ENCODE peak calls at places on chromosome 4, in six cellular contexts. W is CD8-positive, alpha-beta memory T cell; R is naive thymus-derived CD4-positive, alpha-beta T cell; L is HepG2; H is colonic mucosa; I is ascending aorta. J is an unnamed sample. For H3K4me1, the result is how much of the 10 kb centered on the place peaks cover.

GRCh38 chr4:38621004-38621684 is 42.9 kb upstream of the KLF3 start:
- DNase-seq in W (no peak), R (no peak), L (peak), H (peak), I (no peak), J (peak)

GRCh38 chr4:140427104-140427918 is at the start of gene CLGN:
- DNase-seq in W (peak), R (peak), L (peak), H (peak), I (no peak), J (peak)

GRCh38 chr4:13584481-13584880 is 40.2 kb upstream of the NKX3-2 start:
- DNase-seq in W (no peak), R (no peak), L (no peak), H (no peak), I (no peak), J (no peak)

GRCh38 chr4:19711871-19712270 is 539.8 kb upstream of the SLIT2 start:
- DNase-seq in W (no peak), R (no peak), L (no peak), H (no peak), I (no peak), J (no peak)

GRCh38 chr4:42371306-42372063 is 25.8 kb upstream of the SHISA3 start:
- DNase-seq in W (no peak), R (peak), L (peak), H (no peak), I (no peak), J (peak)

GRCh38 chr4:181745933-181746627 is 497.1 kb upstream of the TENM3 start:
- DNase-seq in W (no peak), R (no peak), L (no peak), H (no peak), I (no peak), J (no peak)

GRCh38 chr4:175273995-175274753 is 356.0 kb downstream of the ADAM29 start:
- DNase-seq in W (no peak), R (no peak), L (no peak), H (no peak), I (no peak), J (no peak)

GRCh38 chr4:53010320-53010719 is 148.2 kb downstream of the RASL11B start:
- DNase-seq in W (no peak), R (no peak), L (no peak), H (no peak), I (no peak), J (no peak)

GRCh38 chr4:178937130-178937529 is 1494.9 kb upstream of the AGA start:
- DNase-seq in W (no peak), R (no peak), L (no peak), H (no peak), I (no peak), J (no peak)

GRCh38 chr4:48752726-48753125 is 27.4 kb downstream of the FRYL start:
- DNase-seq in W (no peak), R (no peak), L (no peak), H (no peak), I (no peak), J (no peak)

DNA sequence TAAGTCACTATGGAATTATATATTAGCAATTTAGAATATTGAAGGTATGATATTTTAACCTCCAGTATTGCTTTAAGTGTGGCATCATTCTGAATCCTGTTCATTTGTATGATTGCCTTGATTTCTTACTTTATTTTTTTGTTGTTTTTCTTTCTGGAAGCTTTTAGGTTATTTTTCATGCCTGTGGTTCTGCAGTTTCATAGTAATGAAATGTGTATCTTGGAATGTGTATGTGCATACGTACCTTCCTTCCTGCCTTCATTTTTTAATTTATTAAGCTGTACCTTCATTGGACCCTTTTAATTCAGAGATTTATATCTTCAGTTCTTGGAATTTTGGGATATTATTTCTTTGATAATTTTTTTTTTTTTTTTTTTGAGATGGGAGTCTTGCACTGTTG is 22.1 kb downstream of the CPEB2 start:
- DNase-seq in W (no peak), R (no peak), L (no peak), H (no peak), I (no peak), J (no peak)
- H3K4me1 ChIP-seq in W (under half), R (under half), L (under half), H (under half), I (under half), J (under half)

GRCh38 chr4:158805628-158806471 is 37.0 kb downstream of the FNIP2 start:
- DNase-seq in W (no peak), R (no peak), L (no peak), H (no peak), I (no peak), J (no peak)
- H3K4me1 ChIP-seq in W (under half), R (under half), L (half or more), H (under half), I (under half), J (under half)

GRCh38 chr4:54017308-54017707 is 47.1 kb downstream of the CHIC2 start:
- DNase-seq in W (no peak), R (no peak), L (no peak), H (no peak), I (no peak), J (no peak)

GRCh38 chr4:54014761-54015160 is 49.6 kb downstream of the CHIC2 start:
- DNase-seq in W (no peak), R (no peak), L (no peak), H (no peak), I (no peak), J (no peak)

GRCh38 chr4:54015421-54016065 is 48.9 kb downstream of the CHIC2 start:
- DNase-seq in W (no peak), R (no peak), L (no peak), H (no peak), I (no peak), J (no peak)

GRCh38 chr4:54016504-54016903 is 47.9 kb downstream of the CHIC2 start:
- DNase-seq in W (no peak), R (no peak), L (no peak), H (no peak), I (no peak), J (no peak)

GRCh38 chr4:54017974-54018373 is 46.4 kb downstream of the CHIC2 start:
- DNase-seq in W (no peak), R (no peak), L (no peak), H (no peak), I (no peak), J (no peak)
- H3K4me1 ChIP-seq in W (under half), R (under half), L (under half), H (under half), I (under half), J (under half)

DNA sequence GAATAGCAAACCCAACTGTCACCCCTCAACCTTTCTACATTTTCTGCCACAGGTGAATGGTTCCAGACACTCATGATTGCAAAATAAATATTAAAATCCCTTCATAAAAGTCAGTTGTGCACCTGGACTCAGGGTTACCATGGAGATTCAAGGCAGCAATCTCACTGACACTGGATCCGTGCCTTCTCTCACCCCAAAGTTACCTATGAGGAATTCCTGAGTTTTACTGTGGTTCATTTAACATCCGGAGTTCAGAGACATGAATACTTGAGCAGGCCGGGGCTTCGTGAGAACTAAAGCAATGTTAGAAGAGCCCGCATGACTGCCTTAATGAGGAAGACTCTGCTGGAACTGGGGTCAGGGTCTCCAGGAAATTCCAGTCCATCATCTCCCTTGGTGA is 12.5 kb upstream of the CLNK start:
- DNase-seq in W (no peak), R (no peak), L (no peak), H (no peak), I (no peak), J (no peak)
- H3K4me1 ChIP-seq in W (under half), R (under half), L (under half), H (under half), I (under half), J (under half)

GRCh38 chr4:24551492-24552330 is 32.6 kb downstream of the DHX15 start:
- DNase-seq in W (no peak), R (no peak), L (no peak), H (no peak), I (no peak), J (no peak)
- H3K4me1 ChIP-seq in W (under half), R (under half), L (under half), H (under half), I (under half), J (under half)

DNA sequence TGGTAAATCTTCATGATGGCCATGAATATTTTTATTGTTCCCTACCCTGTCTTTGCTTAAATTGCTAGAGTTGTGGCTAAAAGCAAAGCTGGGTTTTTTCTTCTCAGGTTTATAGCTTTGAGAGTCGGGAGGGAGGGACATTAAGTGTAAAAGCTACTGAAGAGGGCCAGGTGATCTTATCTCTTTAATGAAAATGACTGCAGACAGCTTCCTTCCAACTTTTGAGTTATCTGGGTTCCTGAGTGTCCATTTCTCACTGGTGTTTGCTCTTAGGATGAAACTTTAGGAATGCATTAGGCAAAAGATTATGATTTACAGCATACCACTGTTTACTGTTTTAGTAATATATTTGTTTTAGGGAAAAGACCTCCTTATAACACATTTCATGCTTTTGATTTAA is 187.7 kb downstream of the SHROOM3 start:
- DNase-seq in W (no peak), R (no peak), L (no peak), H (no peak), I (no peak), J (no peak)
- H3K4me1 ChIP-seq in W (under half), R (under half), L (under half), H (under half), I (half or more), J (under half)

GRCh38 chr4:143377635-143378099 is 41.0 kb downstream of the GAB1 start:
- DNase-seq in W (no peak), R (no peak), L (no peak), H (no peak), I (no peak), J (no peak)
- H3K4me1 ChIP-seq in W (under half), R (under half), L (half or more), H (under half), I (half or more), J (under half)

GRCh38 chr4:85151786-85152185 is 185.3 kb upstream of the WDFY3 start:
- DNase-seq in W (no peak), R (no peak), L (no peak), H (no peak), I (no peak), J (no peak)

GRCh38 chr4:85151349-85151748 is 184.9 kb upstream of the WDFY3 start:
- DNase-seq in W (no peak), R (no peak), L (no peak), H (no peak), I (no peak), J (no peak)

GRCh38 chr4:85153221-85153620 is 186.7 kb upstream of the WDFY3 start:
- DNase-seq in W (no peak), R (no peak), L (no peak), H (no peak), I (no peak), J (no peak)

GRCh38 chr4:85149656-85150055 is 183.2 kb upstream of the WDFY3 start:
- DNase-seq in W (no peak), R (no peak), L (no peak), H (no peak), I (no peak), J (no peak)

DNA sequence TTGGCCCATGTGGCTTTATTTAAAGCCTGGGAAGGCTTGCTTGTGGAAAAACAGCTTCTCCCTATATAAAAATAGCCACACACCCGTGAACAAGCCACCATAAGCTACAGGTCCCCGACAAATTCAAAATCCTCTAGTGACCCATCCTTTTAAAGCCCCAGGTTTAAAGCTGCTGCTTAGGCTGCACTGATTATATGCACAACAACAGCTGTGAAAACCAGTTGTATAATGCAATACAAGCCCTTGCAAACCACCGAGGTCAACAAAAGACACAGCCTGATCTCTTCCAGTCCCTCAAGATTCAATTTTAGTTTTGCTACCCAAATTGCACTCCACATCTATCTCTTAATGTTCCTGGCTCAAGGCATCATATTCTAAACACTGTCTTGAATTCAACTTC is 186.0 kb upstream of the WDFY3 start:
- DNase-seq in W (no peak), R (no peak), L (no peak), H (no peak), I (no peak), J (no peak)
- H3K4me1 ChIP-seq in W (under half), R (under half), L (under half), H (under half), I (under half), J (under half)